ENCODE peak calls at places on chromosome 12, in eight cellular contexts. W is lung, S is Panc1, D is psoas muscle, Y is RWPE2, I is K562, F is right atrium auricular region, U is HCT116. T is an unnamed sample.
A peak's percentile ranks its signal among the peaks of the same experiment; 100 is the strongest.

GRCh38 chr12:124940143-124940392 is 25.6 kb upstream of the UBC start:
- DNase-seq in W (no peak), S (no peak), D (no peak), Y (no peak), I (no peak), F (no peak), U (no peak), T (no peak)

GRCh38 chr12:39935275-39935674 is 170.6 kb downstream of the SLC2A13 start:
- DNase-seq in W (no peak), S (no peak), D (no peak), Y (no peak), I (no peak), F (no peak), U (no peak), T (no peak)

GRCh38 chr12:10366875-10367274 is 23.0 kb downstream of the KLRK1 start:
- DNase-seq in W (no peak), S (no peak), D (no peak), Y (no peak), I (no peak), F (no peak), U (no peak), T (no peak)

GRCh38 chr12:121575051-121575450 is 5.8 kb downstream of the KDM2B start:
- DNase-seq in W (no peak), S (no peak), D (no peak), Y (no peak), I (no peak), F (no peak), U (no peak), T (no peak)

GRCh38 chr12:3047961-3048360 is 29.2 kb upstream of the TSPAN9 start:
- DNase-seq in W (no peak), S (no peak), D (no peak), Y (no peak), I (peak; percentile 2), F (no peak), U (no peak), T (no peak)

GRCh38 chr12:46089414-46090162 is 99.2 kb upstream of the SCAF11 start:
- DNase-seq in W (no peak), S (no peak), D (no peak), Y (no peak), I (no peak), F (no peak), U (no peak), T (no peak)

GRCh38 chr12:109304485-109304884 is 4.6 kb downstream of the FOXN4 start:
- DNase-seq in W (no peak), S (no peak), D (no peak), Y (no peak), I (no peak), F (no peak), U (no peak), T (no peak)

GRCh38 chr12:41663487-41664258 is 475.6 kb downstream of the PDZRN4 start:
- DNase-seq in W (no peak), S (no peak), D (no peak), Y (no peak), I (no peak), F (no peak), U (peak; percentile 16), T (no peak)

GRCh38 chr12:92363295-92364146 is 217.9 kb upstream of the BTG1 start:
- DNase-seq in W (no peak), S (no peak), D (no peak), Y (no peak), I (no peak), F (peak; percentile 63), U (no peak), T (no peak)

GRCh38 chr12:41076114-41076513 is 112.0 kb upstream of the PDZRN4 start:
- DNase-seq in W (no peak), S (no peak), D (no peak), Y (no peak), I (no peak), F (no peak), U (no peak), T (no peak)

GRCh38 chr12:56103066-56103711 is 1.2 kb upstream of the PA2G4 start:
- DNase-seq in W (no peak), S (no peak), D (no peak), Y (no peak), I (no peak), F (no peak), U (no peak), T (no peak)

GRCh38 chr12:56029166-56029519 is 8.3 kb downstream of the IKZF4 start:
- DNase-seq in W (no peak), S (no peak), D (no peak), Y (no peak), I (no peak), F (no peak), U (no peak), T (no peak)

GRCh38 chr12:94172973-94173372 is 24.6 kb downstream of the PLXNC1 start:
- DNase-seq in W (peak; percentile 42), S (no peak), D (no peak), Y (no peak), I (no peak), F (no peak), U (no peak), T (no peak)

GRCh38 chr12:91492648-91493047 is 310.0 kb upstream of the DCN start:
- DNase-seq in W (no peak), S (no peak), D (no peak), Y (no peak), I (no peak), F (no peak), U (no peak), T (no peak)

GRCh38 chr12:118500302-118500701 is 123.9 kb downstream of the SUDS3 start:
- DNase-seq in W (no peak), S (no peak), D (no peak), Y (no peak), I (no peak), F (no peak), U (no peak), T (no peak)

GRCh38 chr12:50642755-50643154 is 121.1 kb upstream of the ATF1 start:
- DNase-seq in W (no peak), S (no peak), D (no peak), Y (peak; percentile 66), I (no peak), F (no peak), U (no peak), T (no peak)

GRCh38 chr12:53078425-53079225 is 565 bp downstream of the SPRYD3 start:
- DNase-seq in W (no peak), S (no peak), D (no peak), Y (no peak), I (no peak), F (no peak), U (no peak), T (no peak)

GRCh38 chr12:59929091-59929490 is 333.3 kb downstream of the SLC16A7 start:
- DNase-seq in W (no peak), S (no peak), D (no peak), Y (peak; percentile 78), I (no peak), F (no peak), U (no peak), T (no peak)

GRCh38 chr12:73308079-73308478 is 1035.9 kb downstream of the TRHDE start:
- DNase-seq in W (no peak), S (no peak), D (no peak), Y (no peak), I (no peak), F (no peak), U (no peak), T (no peak)

GRCh38 chr12:49018282-49019119 is at the start of gene PRKAG1:
- DNase-seq in W (peak; percentile 96), S (peak; percentile 75), D (peak; percentile 98), Y (peak; percentile 93), I (peak; percentile 96), F (peak; percentile 97), U (peak; percentile 93), T (peak; percentile 97)
- TF ChIP-seq CTCF in W (peak; percentile 18), S (peak; percentile 78), D (peak; percentile 42), Y (peak; percentile 57), I (peak; percentile 76), F (peak; percentile 61), U (peak; percentile 42), T (peak; percentile 24)

GRCh38 chr12:57842342-57843294 is 3.9 kb downstream of the CTDSP2 start:
- DNase-seq in W (no peak), S (no peak), D (no peak), Y (no peak), I (no peak), F (no peak), U (no peak), T (no peak)

GRCh38 chr12:57846285-57846576 is 298 bp downstream of the CTDSP2 start:
- DNase-seq in W (no peak), S (no peak), D (no peak), Y (no peak), I (no peak), F (no peak), U (no peak), T (no peak)

GRCh38 chr12:57846577-57847319 is at the start of gene CTDSP2:
- DNase-seq in W (peak; percentile 100), S (peak; percentile 81), D (peak; percentile 100), Y (peak; percentile 97), I (peak; percentile 99), F (peak; percentile 100), U (peak; percentile 96), T (peak; percentile 100)

GRCh38 chr12:57845478-57846284 is 848 bp downstream of the CTDSP2 start:
- DNase-seq in W (peak; percentile 74), S (no peak), D (peak; percentile 91), Y (no peak), I (peak; percentile 80), F (peak; percentile 85), U (no peak), T (peak; percentile 89)

GRCh38 chr12:57844725-57845477 is 1.6 kb downstream of the CTDSP2 start:
- DNase-seq in W (peak; percentile 74), S (no peak), D (peak; percentile 93), Y (no peak), I (peak; percentile 39), F (peak; percentile 91), U (peak; percentile 23), T (peak; percentile 96)
- H3K4me3 ChIP-seq in W (peak overlapping the region; percentile 74), S (peak overlapping the region; percentile 93), D (peak overlapping the region; percentile 96), Y (peak overlapping the region; percentile 86), I (peak overlapping the region; percentile 98), F (peak overlapping the region; percentile 96), U (peak overlapping the region; percentile 97), T (peak overlapping the region; percentile 97)

GRCh38 chr12:12226187-12226586 is 40.7 kb downstream of the LRP6 start:
- DNase-seq in W (no peak), S (no peak), D (no peak), Y (no peak), I (no peak), F (no peak), U (no peak), T (no peak)
- H3K27ac ChIP-seq in W (no peak overlapping the region), S (no peak overlapping the region), D (no peak overlapping the region), Y (no peak overlapping the region), I (no peak overlapping the region), F (no peak overlapping the region), U (no peak overlapping the region), T (no peak overlapping the region)

DNA sequence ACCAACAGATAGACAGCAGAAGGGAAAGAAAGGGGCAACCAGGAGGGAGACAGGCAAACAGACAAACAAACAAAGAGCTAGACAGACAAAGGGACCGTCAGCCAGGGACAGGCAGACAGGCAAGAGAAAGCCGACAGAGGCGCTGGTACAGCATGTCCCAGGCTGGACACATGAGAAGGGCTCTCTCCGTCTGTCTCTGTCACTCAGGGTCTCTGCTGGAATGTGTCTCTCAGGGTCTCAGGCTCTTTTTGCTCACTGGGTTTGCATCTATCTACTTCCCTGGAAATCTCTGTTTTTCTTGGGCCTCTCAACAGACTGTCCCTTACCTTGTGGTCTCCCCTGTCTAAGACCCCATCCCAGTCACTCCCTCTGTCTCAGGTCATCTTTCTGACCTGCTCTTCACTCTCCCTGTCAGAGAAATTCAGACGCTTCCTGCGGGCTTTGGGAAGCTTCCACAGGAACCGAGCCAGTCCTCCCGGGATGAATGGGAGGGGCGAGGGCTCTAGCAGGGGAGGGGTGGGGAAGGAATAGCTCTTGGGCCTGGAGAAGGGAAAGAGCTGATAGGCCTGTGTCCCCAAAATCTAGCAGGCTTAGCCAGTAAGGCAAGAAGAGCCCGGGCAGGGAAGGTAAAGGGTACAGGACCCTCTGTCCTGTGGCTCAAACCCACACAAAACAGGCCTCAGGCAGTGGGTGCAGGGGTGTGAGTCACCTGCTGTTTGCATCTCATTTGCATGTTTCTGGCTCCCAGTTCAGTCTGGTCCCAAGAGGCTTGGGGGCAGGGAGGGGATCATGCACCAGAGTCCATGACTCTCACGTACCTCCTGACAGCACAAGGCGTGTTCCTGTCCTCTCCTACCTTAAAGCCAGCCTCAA is 8.5 kb upstream of the SMUG1 start:
- DNase-seq in W (no peak), S (no peak), D (peak; percentile 89), Y (no peak), I (peak; percentile 27), F (no peak), U (no peak), T (no peak)
- TF ChIP-seq CTCF in W (no peak), S (no peak), D (peak; percentile 17), Y (no peak), I (no peak), F (no peak), U (no peak), T (no peak)

T was measured in coronary artery.